ENCODE peak calls at places on chromosomes 6 and 20, in seven cellular contexts. One of them, this sample, is unnamed.

GRCh38 chr6:11370191-11371018 is 137.9 kb upstream of the NEDD9 start:
- DNase-seq in HCT116: no peak
- DNase-seq in fibroblast of lung: no peak
- DNase-seq in astrocyte: no peak
- DNase-seq in prostate gland: no peak
- DNase-seq in CD8-positive, alpha-beta T cell: no peak
- DNase-seq in tibial artery: no peak
- DNase-seq in this sample: no peak

GRCh38 chr6:30646450-30647038 is 389 bp upstream of the C6orf136 start:
- DNase-seq in fibroblast of lung: no peak
- DNase-seq in CD8-positive, alpha-beta T cell: no peak
- DNase-seq in tibial artery: peak; percentile 87
- DNase-seq in HCT116: no peak
- DNase-seq in astrocyte: no peak
- DNase-seq in prostate gland: no peak
- DNase-seq in this sample: no peak

GRCh38 chr6:12760911-12761310 is 44.3 kb downstream of the PHACTR1 start:
- DNase-seq in CD8-positive, alpha-beta T cell: no peak
- DNase-seq in HCT116: no peak
- DNase-seq in prostate gland: no peak
- DNase-seq in fibroblast of lung: no peak
- DNase-seq in tibial artery: no peak
- DNase-seq in astrocyte: peak; percentile 36
- DNase-seq in this sample: no peak

GRCh38 chr20:50330504-50331313 is 140.1 kb downstream of the CEBPB start:
- DNase-seq in prostate gland: peak; percentile 36
- DNase-seq in tibial artery: no peak
- DNase-seq in astrocyte: peak; percentile 77
- DNase-seq in fibroblast of lung: no peak
- DNase-seq in CD8-positive, alpha-beta T cell: no peak
- DNase-seq in HCT116: no peak
- DNase-seq in this sample: no peak

GRCh38 chr6:157198425-157199279 is 124.7 kb downstream of the TMEM242 start:
- DNase-seq in tibial artery: peak; percentile 64
- DNase-seq in CD8-positive, alpha-beta T cell: no peak
- DNase-seq in prostate gland: peak; percentile 95
- DNase-seq in fibroblast of lung: peak; percentile 76
- DNase-seq in astrocyte: no peak
- DNase-seq in HCT116: no peak
- DNase-seq in this sample: peak; percentile 86

GRCh38 chr6:2952557-2953095 is 18.7 kb downstream of the SERPINB6 start:
- DNase-seq in fibroblast of lung: peak; percentile 87
- DNase-seq in CD8-positive, alpha-beta T cell: no peak
- DNase-seq in prostate gland: peak; percentile 75
- DNase-seq in tibial artery: peak; percentile 70
- DNase-seq in HCT116: peak; percentile 91
- DNase-seq in astrocyte: peak; percentile 74
- DNase-seq in this sample: peak; percentile 44

GRCh38 chr6:163318071-163318786 is 96.3 kb upstream of the QKI start:
- DNase-seq in HCT116: no peak
- DNase-seq in tibial artery: no peak
- DNase-seq in fibroblast of lung: no peak
- DNase-seq in astrocyte: no peak
- DNase-seq in CD8-positive, alpha-beta T cell: no peak
- DNase-seq in prostate gland: no peak
- DNase-seq in this sample: no peak

GRCh38 chr6:170114187-170114945 is 176.5 kb downstream of the DLL1 start:
- DNase-seq in prostate gland: no peak
- DNase-seq in HCT116: no peak
- DNase-seq in astrocyte: no peak
- DNase-seq in tibial artery: peak; percentile 7
- DNase-seq in CD8-positive, alpha-beta T cell: no peak
- DNase-seq in fibroblast of lung: no peak
- DNase-seq in this sample: no peak

GRCh38 chr6:78701407-78701806 is 165.9 kb upstream of the IRAK1BP1 start:
- DNase-seq in CD8-positive, alpha-beta T cell: no peak
- DNase-seq in prostate gland: no peak
- DNase-seq in astrocyte: peak; percentile 86
- DNase-seq in fibroblast of lung: no peak
- DNase-seq in tibial artery: no peak
- DNase-seq in HCT116: no peak
- DNase-seq in this sample: peak; percentile 79

GRCh38 chr20:20894753-20895152 is 182.3 kb upstream of the RALGAPA2 start:
- DNase-seq in CD8-positive, alpha-beta T cell: no peak
- DNase-seq in prostate gland: no peak
- DNase-seq in HCT116: no peak
- DNase-seq in astrocyte: no peak
- DNase-seq in tibial artery: no peak
- DNase-seq in fibroblast of lung: no peak
- DNase-seq in this sample: no peak

GRCh38 chr6:159874475-159874874 is 16.3 kb upstream of the MAS1 start:
- DNase-seq in tibial artery: peak; percentile 40
- DNase-seq in fibroblast of lung: peak; percentile 21
- DNase-seq in prostate gland: no peak
- DNase-seq in HCT116: no peak
- DNase-seq in CD8-positive, alpha-beta T cell: no peak
- DNase-seq in astrocyte: peak; percentile 25
- DNase-seq in this sample: no peak

GRCh38 chr20:36311141-36311853 is 5.2 kb downstream of the DLGAP4 start:
- DNase-seq in tibial artery: no peak
- DNase-seq in astrocyte: no peak
- DNase-seq in CD8-positive, alpha-beta T cell: no peak
- DNase-seq in fibroblast of lung: peak; percentile 7
- DNase-seq in HCT116: no peak
- DNase-seq in prostate gland: no peak
- DNase-seq in this sample: no peak

GRCh38 chr20:1465470-1466210 is 1.0 kb downstream of the NSFL1C start:
- DNase-seq in HCT116: no peak
- DNase-seq in astrocyte: peak; percentile 55
- DNase-seq in prostate gland: no peak
- DNase-seq in CD8-positive, alpha-beta T cell: no peak
- DNase-seq in fibroblast of lung: no peak
- DNase-seq in tibial artery: no peak
- DNase-seq in this sample: peak; percentile 30

GRCh38 chr6:159633196-159633595 is 59.8 kb downstream of the SOD2 start:
- DNase-seq in CD8-positive, alpha-beta T cell: no peak
- DNase-seq in astrocyte: no peak
- DNase-seq in prostate gland: no peak
- DNase-seq in HCT116: peak; percentile 37
- DNase-seq in tibial artery: no peak
- DNase-seq in fibroblast of lung: peak; percentile 29
- DNase-seq in this sample: peak; percentile 53

GRCh38 chr20:40958598-40958997 is 70.0 kb upstream of the TOP1 start:
- DNase-seq in prostate gland: no peak
- DNase-seq in CD8-positive, alpha-beta T cell: no peak
- DNase-seq in fibroblast of lung: no peak
- DNase-seq in astrocyte: no peak
- DNase-seq in tibial artery: no peak
- DNase-seq in HCT116: no peak
- DNase-seq in this sample: no peak

GRCh38 chr6:170290306-170291128 is at the start of gene DLL1:
- DNase-seq in CD8-positive, alpha-beta T cell: no peak
- DNase-seq in prostate gland: peak; percentile 48
- DNase-seq in tibial artery: no peak
- DNase-seq in HCT116: no peak
- DNase-seq in astrocyte: peak; percentile 17
- DNase-seq in fibroblast of lung: no peak
- DNase-seq in this sample: no peak

DNA sequence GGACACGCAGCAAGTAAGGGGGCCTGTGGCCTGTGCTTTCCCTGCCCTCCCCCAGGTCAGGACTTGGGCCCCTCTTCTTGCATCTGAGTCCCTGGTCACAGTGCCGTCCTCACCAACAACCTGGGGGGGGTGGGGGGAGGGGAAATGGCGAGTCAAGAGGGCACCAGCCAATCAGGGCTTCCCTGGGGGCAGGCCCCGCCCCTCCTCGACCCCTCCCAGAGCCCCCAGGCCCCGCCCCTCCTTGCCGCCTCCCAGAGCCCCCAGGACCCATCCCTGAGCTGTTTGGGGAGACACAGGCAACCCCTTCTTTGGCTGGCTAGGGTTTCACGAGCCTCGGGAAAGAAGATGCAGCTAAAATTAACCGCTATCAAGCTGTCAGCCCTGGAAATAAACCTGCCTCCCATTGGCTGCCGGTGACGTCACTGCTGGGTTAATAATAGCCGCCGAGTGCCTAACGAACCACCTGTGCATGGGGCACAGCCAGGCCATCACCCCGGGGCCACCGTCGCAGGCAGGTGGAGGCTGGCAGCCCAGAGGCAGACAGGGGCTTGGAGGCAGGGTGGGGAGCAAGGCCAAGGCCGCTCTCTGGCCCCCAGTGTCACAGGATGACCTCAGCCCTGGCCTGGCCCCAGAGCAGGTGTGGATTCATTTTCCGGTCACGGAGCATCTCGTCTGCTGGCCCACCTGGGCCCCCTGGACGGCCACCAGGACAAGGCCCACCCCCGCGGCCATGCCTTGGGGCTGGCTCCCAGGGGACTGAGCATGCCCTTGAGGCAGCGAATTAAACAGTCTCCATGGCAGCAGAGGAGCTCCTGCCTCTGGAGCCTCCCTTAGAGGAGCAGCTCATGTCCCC is 3.2 kb upstream of the EEF1A2 start:
- DNase-seq in tibial artery: no peak
- DNase-seq in HCT116: no peak
- DNase-seq in fibroblast of lung: no peak
- DNase-seq in CD8-positive, alpha-beta T cell: no peak
- DNase-seq in prostate gland: no peak
- DNase-seq in astrocyte: no peak
- DNase-seq in this sample: peak; percentile 70
- H3K27ac ChIP-seq in tibial artery: no peak overlapping the region
- H3K27ac ChIP-seq in HCT116: peak overlapping the region; percentile 20
- H3K27ac ChIP-seq in fibroblast of lung: no peak overlapping the region
- H3K27ac ChIP-seq in CD8-positive, alpha-beta T cell: no peak overlapping the region
- H3K27ac ChIP-seq in prostate gland: no peak overlapping the region
- H3K27ac ChIP-seq in astrocyte: no peak overlapping the region
- H3K27ac ChIP-seq in this sample: no peak overlapping the region

GRCh38 chr20:60271597-60271996 is 313.4 kb downstream of the CDH26 start:
- DNase-seq in prostate gland: no peak
- DNase-seq in astrocyte: no peak
- DNase-seq in tibial artery: no peak
- DNase-seq in HCT116: no peak
- DNase-seq in CD8-positive, alpha-beta T cell: no peak
- DNase-seq in fibroblast of lung: no peak
- DNase-seq in this sample: peak; percentile 38
- TF ChIP-seq CTCF in prostate gland: no peak
- TF ChIP-seq CTCF in astrocyte: peak; percentile 29
- TF ChIP-seq CTCF in tibial artery: no peak
- TF ChIP-seq CTCF in HCT116: no peak
- TF ChIP-seq CTCF in CD8-positive, alpha-beta T cell: peak; percentile 28
- TF ChIP-seq CTCF in fibroblast of lung: peak; percentile 22
- TF ChIP-seq CTCF in this sample: peak; percentile 32

DNA sequence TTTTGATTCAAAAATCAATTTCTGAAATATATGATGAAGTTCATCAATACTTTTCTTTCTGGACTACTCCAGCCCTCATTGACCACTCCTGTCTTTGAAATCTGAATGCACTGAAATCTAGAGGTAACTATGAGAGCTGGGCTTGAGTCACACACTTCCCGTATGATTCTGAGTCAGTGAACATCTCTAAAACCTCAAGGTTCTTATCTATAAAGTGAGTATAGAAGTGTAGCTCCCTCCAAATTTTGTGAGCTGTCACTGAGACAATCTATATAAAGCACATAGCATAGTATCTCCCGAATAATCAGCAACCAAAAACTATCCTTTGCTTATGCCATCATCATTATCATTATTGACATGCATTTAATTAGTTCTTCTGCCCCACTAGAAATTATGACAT is 182.4 kb downstream of the TSHZ2 start:
- DNase-seq in astrocyte: peak; percentile 76
- DNase-seq in HCT116: no peak
- DNase-seq in tibial artery: no peak
- DNase-seq in CD8-positive, alpha-beta T cell: no peak
- DNase-seq in fibroblast of lung: no peak
- DNase-seq in prostate gland: no peak
- DNase-seq in this sample: no peak
- H3K27ac ChIP-seq in astrocyte: no peak overlapping the region
- H3K27ac ChIP-seq in HCT116: no peak overlapping the region
- H3K27ac ChIP-seq in tibial artery: no peak overlapping the region
- H3K27ac ChIP-seq in CD8-positive, alpha-beta T cell: no peak overlapping the region
- H3K27ac ChIP-seq in fibroblast of lung: no peak overlapping the region
- H3K27ac ChIP-seq in prostate gland: no peak overlapping the region
- H3K27ac ChIP-seq in this sample: no peak overlapping the region

GRCh38 chr20:25300496-25301170 is 52.7 kb downstream of the PYGB start:
- DNase-seq in prostate gland: no peak
- DNase-seq in HCT116: no peak
- DNase-seq in fibroblast of lung: no peak
- DNase-seq in astrocyte: peak; percentile 14
- DNase-seq in tibial artery: no peak
- DNase-seq in CD8-positive, alpha-beta T cell: no peak
- DNase-seq in this sample: no peak
- TF ChIP-seq CTCF in prostate gland: no peak
- TF ChIP-seq CTCF in HCT116: no peak
- TF ChIP-seq CTCF in fibroblast of lung: no peak
- TF ChIP-seq CTCF in astrocyte: no peak
- TF ChIP-seq CTCF in tibial artery: no peak
- TF ChIP-seq CTCF in CD8-positive, alpha-beta T cell: no peak
- TF ChIP-seq CTCF in this sample: no peak

DNA sequence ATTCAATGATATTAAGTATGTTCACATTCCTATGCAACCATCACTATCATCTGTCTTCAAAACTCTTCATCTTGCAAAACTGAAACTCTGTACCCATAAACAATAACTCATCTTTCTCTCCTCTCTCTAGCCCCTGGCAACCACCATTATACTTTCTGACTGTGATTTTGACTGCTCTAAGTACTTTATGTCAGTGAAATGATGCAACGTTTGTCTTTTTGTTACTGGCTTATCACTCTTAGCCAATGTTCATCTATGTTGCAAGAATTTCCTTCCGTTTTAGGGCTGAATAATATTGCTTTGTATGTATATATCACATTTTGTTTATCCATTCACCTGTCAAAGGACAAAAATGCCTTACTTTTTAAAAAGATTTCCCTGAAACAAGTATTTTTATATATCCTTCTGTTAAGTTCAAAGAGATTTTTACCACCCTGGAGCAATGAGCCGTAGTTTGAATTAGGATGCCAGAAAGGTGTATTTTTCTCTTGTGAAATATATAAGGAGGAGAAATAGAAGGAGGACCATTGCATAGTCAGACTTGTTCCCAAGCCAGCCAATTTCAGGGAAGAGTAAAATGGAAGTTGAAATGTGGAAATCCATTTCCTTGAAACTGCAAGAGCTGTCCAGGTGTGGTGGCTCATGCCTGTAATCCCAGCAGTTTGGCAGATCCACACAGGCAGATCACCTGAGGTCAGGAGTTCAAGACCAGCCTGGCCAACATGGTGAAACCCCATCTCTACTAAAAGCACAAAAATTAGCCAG is 4.0 kb upstream of the CGAS start:
- DNase-seq in fibroblast of lung: peak; percentile 57
- DNase-seq in tibial artery: no peak
- DNase-seq in HCT116: no peak
- DNase-seq in prostate gland: no peak
- DNase-seq in astrocyte: no peak
- DNase-seq in CD8-positive, alpha-beta T cell: no peak
- DNase-seq in this sample: peak; percentile 13
- H3K27ac ChIP-seq in fibroblast of lung: no peak overlapping the region
- H3K27ac ChIP-seq in tibial artery: no peak overlapping the region
- H3K27ac ChIP-seq in HCT116: no peak overlapping the region
- H3K27ac ChIP-seq in prostate gland: no peak overlapping the region
- H3K27ac ChIP-seq in astrocyte: no peak overlapping the region
- H3K27ac ChIP-seq in CD8-positive, alpha-beta T cell: no peak overlapping the region
- H3K27ac ChIP-seq in this sample: peak overlapping the region; percentile 96

This sample was measured in RWPE1.